ENCODE peak calls at places on chromosomes 13 and 19, in eight cellular contexts. F is CD8-positive, alpha-beta T cell; Y is GM06990; Q is BE2C; X is cardiac muscle cell; S is AG09309; V is dorsolateral prefrontal cortex; L is choroid plexus epithelial cell. O is an unnamed sample.

GRCh38 chr13:40549500-40550094 is 116.8 kb downstream of the FOXO1 start:
- DNase-seq in F (no peak), Y (no peak), Q (no peak), X (no peak), S (peak), V (no peak), L (no peak), O (peak)

GRCh38 chr13:36431204-36432105 is 840 bp upstream of the CCNA1 start:
- DNase-seq in F (no peak), Y (no peak), Q (no peak), X (peak), S (no peak), V (no peak), L (no peak), O (no peak)

GRCh38 chr13:28438598-28439334 is 56.2 kb downstream of the FLT1 start:
- DNase-seq in F (no peak), Y (no peak), Q (no peak), X (peak), S (no peak), V (no peak), L (no peak), O (no peak)

GRCh38 chr19:27974082-27974513 is 1238.9 kb downstream of the UQCRFS1 start:
- DNase-seq in F (no peak), Y (peak), Q (no peak), X (peak), S (no peak), V (peak), L (peak), O (peak)

GRCh38 chr13:44816701-44817684 is 172.3 kb downstream of the NUFIP1 start:
- DNase-seq in F (no peak), Y (no peak), Q (no peak), X (no peak), S (no peak), V (no peak), L (peak), O (no peak)

GRCh38 chr19:38417544-38418506 is 8.2 kb downstream of the RASGRP4 start:
- DNase-seq in F (peak), Y (peak), Q (peak), X (peak), S (no peak), V (no peak), L (no peak), O (no peak)

GRCh38 chr19:5809053-5809452 is 4.2 kb downstream of the NRTN start:
- DNase-seq in F (no peak), Y (no peak), Q (no peak), X (no peak), S (no peak), V (no peak), L (no peak), O (no peak)

GRCh38 chr13:77563110-77563509 is 27.6 kb downstream of the SCEL start:
- DNase-seq in F (no peak), Y (no peak), Q (no peak), X (peak), S (no peak), V (no peak), L (peak), O (peak)

GRCh38 chr13:40333238-40333637 is 333.2 kb downstream of the FOXO1 start:
- DNase-seq in F (no peak), Y (no peak), Q (no peak), X (no peak), S (no peak), V (no peak), L (no peak), O (no peak)

GRCh38 chr19:39498262-39499081 is at the start of gene DLL3:
- DNase-seq in F (peak), Y (no peak), Q (peak), X (peak), S (no peak), V (no peak), L (peak), O (no peak)

GRCh38 chr13:93147293-93147645 is 79.3 kb upstream of the GPC6 start:
- DNase-seq in F (no peak), Y (no peak), Q (no peak), X (no peak), S (no peak), V (no peak), L (peak), O (no peak)

GRCh38 chr13:64770743-64771142 is 2459.4 kb downstream of the PCDH9 start:
- DNase-seq in F (no peak), Y (no peak), Q (no peak), X (no peak), S (no peak), V (no peak), L (no peak), O (no peak)

GRCh38 chr13:48400820-48401219 is 12.1 kb downstream of the LPAR6 start:
- DNase-seq in F (no peak), Y (no peak), Q (no peak), X (no peak), S (peak), V (no peak), L (peak), O (peak)

GRCh38 chr19:42465827-42466280 is 23.1 kb upstream of the CXCL17 start:
- DNase-seq in F (no peak), Y (peak), Q (no peak), X (no peak), S (no peak), V (no peak), L (no peak), O (no peak)

GRCh38 chr13:86282450-86282849 is 483.2 kb upstream of the SLITRK6 start:
- DNase-seq in F (no peak), Y (no peak), Q (no peak), X (no peak), S (no peak), V (no peak), L (peak), O (peak)

GRCh38 chr19:49502866-49503581 is 6.8 kb downstream of the RPS11 start:
- DNase-seq in F (peak), Y (no peak), Q (peak), X (peak), S (peak), V (no peak), L (peak), O (peak)

GRCh38 chr13:111537115-111537728 is 216.8 kb downstream of the TEX29 start:
- DNase-seq in F (no peak), Y (no peak), Q (no peak), X (no peak), S (no peak), V (no peak), L (no peak), O (no peak)

GRCh38 chr13:59531571-59532091 is 632.1 kb downstream of the DIAPH3 start:
- DNase-seq in F (peak), Y (no peak), Q (peak), X (peak), S (peak), V (peak), L (peak), O (peak)

GRCh38 chr19:12847159-12848139 is 9.1 kb downstream of the MAST1 start:
- DNase-seq in F (peak), Y (peak), Q (peak), X (peak), S (peak), V (peak), L (peak), O (peak)

GRCh38 chr19:50202399-50202798 is 1.0 kb upstream of the MYH14 start:
- DNase-seq in F (no peak), Y (no peak), Q (no peak), X (no peak), S (no peak), V (no peak), L (no peak), O (no peak)

GRCh38 chr19:49775742-49776370 is 9.1 kb downstream of the AP2A1 start:
- DNase-seq in F (no peak), Y (no peak), Q (no peak), X (no peak), S (no peak), V (no peak), L (no peak), O (no peak)

GRCh38 chr19:48954011-48954594 is 572 bp upstream of the BAX start:
- DNase-seq in F (no peak), Y (no peak), Q (no peak), X (no peak), S (no peak), V (no peak), L (no peak), O (no peak)

GRCh38 chr13:98978280-98978679 is 416 bp upstream of the DOCK9 start:
- DNase-seq in F (no peak), Y (no peak), Q (no peak), X (no peak), S (no peak), V (no peak), L (peak), O (peak)

GRCh38 chr19:21934131-21934530 is 76.6 kb downstream of the ZNF208 start:
- DNase-seq in F (no peak), Y (no peak), Q (no peak), X (no peak), S (no peak), V (no peak), L (no peak), O (no peak)

GRCh38 chr13:47409778-47410177 is 512.9 kb upstream of the HTR2A start:
- DNase-seq in F (no peak), Y (no peak), Q (no peak), X (no peak), S (no peak), V (no peak), L (no peak), O (no peak)

GRCh38 chr19:5492281-5492812 is 37.1 kb downstream of the ZNRF4 start:
- DNase-seq in F (no peak), Y (no peak), Q (no peak), X (no peak), S (no peak), V (no peak), L (no peak), O (no peak)

GRCh38 chr19:51689751-51690358 is 3.3 kb upstream of the SPACA6 start:
- DNase-seq in F (no peak), Y (no peak), Q (peak), X (peak), S (no peak), V (no peak), L (peak), O (no peak)

GRCh38 chr13:26561636-26562537 is 4.4 kb downstream of the WASF3 start:
- DNase-seq in F (no peak), Y (no peak), Q (no peak), X (peak), S (peak), V (no peak), L (peak), O (peak)

GRCh38 chr13:97627566-97627965 is 193.6 kb downstream of the RAP2A start:
- DNase-seq in F (no peak), Y (no peak), Q (peak), X (peak), S (peak), V (peak), L (peak), O (peak)

GRCh38 chr19:47094557-47095517 is 18.7 kb downstream of the ZC3H4 start:
- DNase-seq in F (peak), Y (peak), Q (no peak), X (no peak), S (no peak), V (no peak), L (peak), O (no peak)

GRCh38 chr13:49472186-49472585 is 23.6 kb upstream of the PHF11 start:
- DNase-seq in F (no peak), Y (no peak), Q (no peak), X (no peak), S (no peak), V (no peak), L (no peak), O (no peak)

GRCh38 chr19:55253842-55254624 is 4.8 kb downstream of the PPP6R1 start:
- DNase-seq in F (peak), Y (peak), Q (no peak), X (no peak), S (no peak), V (peak), L (no peak), O (no peak)

GRCh38 chr13:33322965-33323668 is 37.6 kb upstream of the STARD13 start:
- DNase-seq in F (no peak), Y (no peak), Q (no peak), X (no peak), S (no peak), V (no peak), L (no peak), O (no peak)

GRCh38 chr19:55484571-55485438 is at the start of gene NAT14:
- DNase-seq in F (peak), Y (peak), Q (peak), X (peak), S (no peak), V (no peak), L (peak), O (no peak)

GRCh38 chr19:33132021-33132420 is at the start of gene WDR88:
- DNase-seq in F (no peak), Y (no peak), Q (no peak), X (no peak), S (no peak), V (no peak), L (no peak), O (no peak)

GRCh38 chr19:58544591-58545285 is 874 bp downstream of the TRIM28 start:
- DNase-seq in F (peak), Y (no peak), Q (peak), X (peak), S (no peak), V (no peak), L (peak), O (no peak)

GRCh38 chr13:99709134-99709533 is 207.9 kb downstream of the TM9SF2 start:
- DNase-seq in F (no peak), Y (no peak), Q (no peak), X (no peak), S (no peak), V (no peak), L (no peak), O (no peak)

DNA sequence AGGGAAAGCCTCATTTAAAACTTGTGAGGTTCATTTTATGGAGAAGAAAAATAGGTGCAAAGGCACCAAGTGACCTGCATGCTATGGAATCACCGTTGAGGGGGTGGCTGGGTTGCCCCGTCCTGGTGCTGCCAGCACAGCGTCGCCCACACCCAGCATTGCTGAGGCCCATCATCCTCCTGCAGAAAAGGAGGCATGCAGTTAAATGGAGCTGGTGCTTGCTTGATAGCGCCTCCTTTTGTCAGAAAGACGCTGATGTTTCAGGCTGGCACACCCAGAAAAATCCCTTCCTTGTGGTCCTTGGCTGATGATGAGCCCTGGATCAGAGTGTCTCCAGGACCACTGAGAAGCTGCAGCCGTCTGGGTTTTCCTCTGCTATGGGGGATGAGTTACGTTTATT is 36.9 kb downstream of the DHRS12 start:
- DNase-seq in F (no peak), Y (no peak), Q (no peak), X (no peak), S (no peak), V (no peak), L (no peak), O (no peak)
- TF ChIP-seq CTCF in F (no peak), Y (peak), Q (peak), X (no peak), S (no peak), V (no peak), L (peak), O (no peak)

GRCh38 chr13:23710366-23710765 is 140.2 kb downstream of the TNFRSF19 start:
- DNase-seq in F (no peak), Y (no peak), Q (no peak), X (no peak), S (no peak), V (no peak), L (no peak), O (no peak)

GRCh38 chr13:23705578-23705977 is 135.4 kb downstream of the TNFRSF19 start:
- DNase-seq in F (no peak), Y (no peak), Q (no peak), X (no peak), S (no peak), V (no peak), L (peak), O (no peak)

GRCh38 chr13:23711355-23711754 is 141.1 kb downstream of the TNFRSF19 start:
- DNase-seq in F (no peak), Y (peak), Q (no peak), X (no peak), S (no peak), V (no peak), L (no peak), O (no peak)

GRCh38 chr13:23707674-23708073 is 137.5 kb downstream of the TNFRSF19 start:
- DNase-seq in F (no peak), Y (no peak), Q (no peak), X (no peak), S (no peak), V (no peak), L (peak), O (no peak)

GRCh38 chr13:23709521-23709920 is 139.3 kb downstream of the TNFRSF19 start:
- DNase-seq in F (no peak), Y (no peak), Q (no peak), X (peak), S (no peak), V (no peak), L (peak), O (no peak)
- TF ChIP-seq CTCF in F (no peak), Y (peak), Q (no peak), X (no peak), S (peak), V (no peak), L (peak), O (peak)

GRCh38 chr19:1067341-1068103 is 555 bp downstream of the ARHGAP45 start:
- DNase-seq in F (peak), Y (no peak), Q (no peak), X (no peak), S (no peak), V (no peak), L (no peak), O (no peak)

GRCh38 chr19:1066251-1066747 is 668 bp upstream of the ARHGAP45 start:
- DNase-seq in F (no peak), Y (no peak), Q (no peak), X (peak), S (no peak), V (no peak), L (no peak), O (no peak)

GRCh38 chr19:1066748-1067340 is at the start of gene ARHGAP45:
- DNase-seq in F (peak), Y (peak), Q (no peak), X (no peak), S (no peak), V (no peak), L (no peak), O (no peak)

GRCh38 chr19:1069009-1069779 is 2.2 kb downstream of the ARHGAP45 start:
- DNase-seq in F (peak), Y (peak), Q (no peak), X (no peak), S (no peak), V (no peak), L (no peak), O (no peak)

GRCh38 chr19:1068111-1069001 is 1.4 kb downstream of the ARHGAP45 start:
- DNase-seq in F (peak), Y (no peak), Q (no peak), X (no peak), S (no peak), V (no peak), L (no peak), O (no peak)
- TF ChIP-seq CTCF in F (no peak), Y (no peak), Q (no peak), X (no peak), S (no peak), V (no peak), L (no peak), O (no peak)

GRCh38 chr13:51585234-51585672 is 991 bp downstream of the WDFY2 start:
- DNase-seq in F (no peak), Y (no peak), Q (no peak), X (peak), S (no peak), V (no peak), L (peak), O (no peak)

GRCh38 chr13:51583469-51583874 is 790 bp upstream of the WDFY2 start:
- DNase-seq in F (no peak), Y (no peak), Q (no peak), X (no peak), S (no peak), V (no peak), L (no peak), O (no peak)

GRCh38 chr13:51585696-51586095 is 1.4 kb downstream of the WDFY2 start:
- DNase-seq in F (no peak), Y (no peak), Q (no peak), X (no peak), S (no peak), V (no peak), L (peak), O (no peak)

GRCh38 chr13:51583875-51584730 is at the start of gene WDFY2:
- DNase-seq in F (peak), Y (peak), Q (peak), X (peak), S (peak), V (peak), L (peak), O (peak)

DNA sequence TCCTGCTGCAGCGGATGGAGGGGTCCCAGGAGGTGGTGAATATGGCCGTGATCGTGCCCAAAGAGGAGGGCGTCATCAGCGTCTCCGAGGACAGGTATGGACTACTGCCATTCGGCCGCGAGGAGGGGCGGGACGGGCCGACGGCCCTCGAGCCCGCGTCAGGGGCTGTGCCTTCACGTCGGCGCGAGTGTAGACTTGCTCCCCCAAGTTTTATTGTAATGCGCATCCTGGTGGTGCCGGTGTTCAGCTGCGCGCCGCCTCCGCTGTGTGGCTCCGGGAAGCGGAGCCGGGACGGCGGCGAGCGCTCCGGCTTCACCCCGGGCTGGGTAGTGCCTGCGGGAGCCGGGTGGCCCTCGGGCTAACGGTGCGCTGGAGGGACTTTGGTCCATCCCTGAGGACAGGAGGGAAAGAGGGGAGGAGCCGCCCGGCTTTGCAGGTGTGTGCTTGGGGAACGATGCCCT is 499 bp downstream of the WDFY2 start:
- DNase-seq in F (peak), Y (peak), Q (peak), X (peak), S (no peak), V (peak), L (peak), O (no peak)
- TF ChIP-seq CTCF in F (peak), Y (no peak), Q (peak), X (peak), S (peak), V (no peak), L (peak), O (peak)

DNA sequence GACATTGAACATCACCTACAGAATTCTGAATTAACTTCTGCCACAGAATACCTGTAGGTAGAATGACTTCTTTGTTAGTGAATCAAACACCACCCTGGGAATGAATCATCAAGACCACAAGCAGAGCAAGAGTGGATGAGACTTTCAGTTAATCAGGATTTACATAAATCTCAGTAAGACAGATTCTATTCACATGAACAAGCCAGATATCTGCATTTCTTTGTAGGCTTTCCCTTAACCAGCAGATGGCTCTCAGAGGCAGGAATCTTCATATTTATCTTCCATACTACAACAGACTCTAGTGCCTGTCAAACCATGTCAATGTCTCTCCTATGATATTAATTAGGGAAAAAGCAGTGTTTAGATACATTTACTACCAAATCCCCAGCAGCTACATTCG is 412.1 kb downstream of the KLF12 start:
- DNase-seq in F (no peak), Y (no peak), Q (no peak), X (no peak), S (peak), V (no peak), L (peak), O (peak)
- TF ChIP-seq CTCF in F (peak), Y (no peak), Q (peak), X (peak), S (peak), V (peak), L (peak), O (peak)